ENCODE peak calls at places on chromosomes 16 and 17, in six cellular contexts. F, B, M, K, A and Y are unnamed samples.

GRCh38 chr17:76189741-76190140 is 48.7 kb upstream of the FOXJ1 start:
- DNase-seq in F (no peak), B (no peak), M (peak), K (no peak), A (no peak), Y (peak)

GRCh38 chr16:24499193-24499814 is 40.1 kb upstream of the RBBP6 start:
- DNase-seq in F (peak), B (peak), M (peak), K (peak), A (peak), Y (peak)

GRCh38 chr17:4534515-4534914 is 20.7 kb downstream of the MYBBP1A start:
- DNase-seq in F (no peak), B (no peak), M (no peak), K (no peak), A (no peak), Y (no peak)

GRCh38 chr17:43309505-43310329 is 75.9 kb upstream of the RNU2-1 start:
- DNase-seq in F (no peak), B (no peak), M (no peak), K (no peak), A (peak), Y (peak)

GRCh38 chr17:35406568-35406967 is 25.7 kb downstream of the SLFN12 start:
- DNase-seq in F (no peak), B (no peak), M (no peak), K (no peak), A (no peak), Y (no peak)

GRCh38 chr17:3667366-3668278 is 756 bp downstream of the TAX1BP3 start:
- DNase-seq in F (peak), B (no peak), M (peak), K (no peak), A (peak), Y (peak)

GRCh38 chr17:65588194-65588808 is 26.9 kb upstream of the AXIN2 start:
- DNase-seq in F (no peak), B (no peak), M (no peak), K (no peak), A (no peak), Y (peak)

GRCh38 chr17:7074931-7075330 is 5.1 kb downstream of the CLEC10A start:
- DNase-seq in F (no peak), B (no peak), M (no peak), K (no peak), A (no peak), Y (no peak)

GRCh38 chr16:50839356-50839755 is 97.5 kb downstream of the CYLD start:
- DNase-seq in F (no peak), B (no peak), M (no peak), K (no peak), A (no peak), Y (no peak)

GRCh38 chr17:32341141-32341856 is 674 bp downstream of the C17orf75 start:
- DNase-seq in F (no peak), B (no peak), M (no peak), K (no peak), A (peak), Y (peak)

GRCh38 chr16:82735696-82736095 is 108.9 kb downstream of the CDH13 start:
- DNase-seq in F (no peak), B (no peak), M (no peak), K (no peak), A (peak), Y (no peak)

GRCh38 chr17:63478814-63479494 is 2.1 kb downstream of the ACE start:
- DNase-seq in F (peak), B (peak), M (peak), K (peak), A (peak), Y (peak)

GRCh38 chr17:59693582-59693981 is 13.6 kb downstream of the PTRH2 start:
- DNase-seq in F (no peak), B (no peak), M (no peak), K (no peak), A (no peak), Y (no peak)

GRCh38 chr16:57060323-57061083 is 31.9 kb upstream of the CPNE2 start:
- DNase-seq in F (no peak), B (no peak), M (no peak), K (no peak), A (no peak), Y (no peak)

GRCh38 chr17:65297384-65297783 is 160.2 kb downstream of the RGS9 start:
- DNase-seq in F (no peak), B (no peak), M (no peak), K (no peak), A (no peak), Y (peak)

GRCh38 chr16:53680756-53681155 is 22.9 kb downstream of the RPGRIP1L start:
- DNase-seq in F (peak), B (no peak), M (no peak), K (no peak), A (no peak), Y (no peak)
- H4K8ac ChIP-seq in F (no peak), B (no peak), M (no peak), K (no peak), A (no peak), Y (no peak)

DNA sequence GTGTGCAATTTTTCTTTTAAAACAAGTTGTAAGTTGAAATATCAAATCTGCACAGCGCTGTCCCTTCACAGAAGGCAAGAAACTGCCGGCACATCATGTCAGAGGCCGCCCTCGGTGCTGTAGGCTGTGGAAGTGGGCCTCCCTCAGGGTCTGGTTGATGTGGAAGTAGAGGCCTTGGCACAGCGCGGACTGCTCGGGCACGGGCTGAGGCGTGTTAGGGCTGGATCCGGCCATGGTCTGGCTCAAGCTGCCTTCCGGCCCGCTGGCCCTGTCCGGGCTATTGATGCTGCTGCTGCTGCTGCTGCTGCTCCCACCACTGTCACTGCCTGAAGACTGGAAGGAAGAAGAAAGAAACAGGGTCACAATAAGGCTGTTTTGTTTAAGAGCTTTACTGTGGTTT is 16.6 kb downstream of the COG1 start:
- DNase-seq in F (no peak), B (no peak), M (no peak), K (no peak), A (no peak), Y (no peak)
- H2BK15ac ChIP-seq in F (no peak), B (no peak), M (no peak), K (no peak), A (no peak), Y (no peak)

GRCh38 chr17:50219345-50219744 is 17.9 kb upstream of the COL1A1 start:
- DNase-seq in F (peak), B (no peak), M (no peak), K (no peak), A (peak), Y (no peak)

GRCh38 chr17:50220811-50221210 is 19.4 kb upstream of the COL1A1 start:
- DNase-seq in F (no peak), B (no peak), M (peak), K (no peak), A (no peak), Y (no peak)

GRCh38 chr17:50218071-50218759 is 16.8 kb upstream of the COL1A1 start:
- DNase-seq in F (peak), B (no peak), M (no peak), K (no peak), A (peak), Y (no peak)

GRCh38 chr17:50218771-50219315 is 17.4 kb upstream of the COL1A1 start:
- DNase-seq in F (peak), B (no peak), M (no peak), K (no peak), A (peak), Y (peak)

GRCh38 chr17:50219939-50220465 is 18.6 kb upstream of the COL1A1 start:
- DNase-seq in F (peak), B (no peak), M (no peak), K (no peak), A (peak), Y (peak)
- H4K8ac ChIP-seq in F (peak), B (no peak), M (no peak), K (no peak), A (peak), Y (no peak)

DNA sequence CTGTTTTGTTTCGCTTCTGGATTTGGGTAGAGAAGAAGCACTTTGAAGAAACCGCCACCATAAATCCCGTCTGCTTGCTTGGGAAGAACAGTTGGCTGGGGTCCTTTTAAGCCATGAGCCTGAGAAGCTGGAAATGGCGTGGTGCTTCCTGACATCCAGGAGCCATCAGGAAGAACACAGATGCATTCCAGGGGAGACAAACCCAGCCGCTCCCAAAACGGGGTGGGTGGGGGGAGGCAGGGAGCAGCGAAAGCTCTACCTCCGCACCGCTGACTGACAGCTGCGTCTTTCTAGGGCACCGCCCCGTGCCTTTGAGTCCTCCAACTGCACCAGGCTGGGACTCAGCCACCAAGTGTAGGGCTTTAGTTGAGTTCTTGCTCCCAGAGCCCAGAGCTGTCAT is 91.6 kb downstream of the ZDHHC7 start:
- DNase-seq in F (no peak), B (no peak), M (no peak), K (no peak), A (no peak), Y (no peak)
- H2BK15ac ChIP-seq in F (no peak), B (no peak), M (no peak), K (no peak), A (no peak), Y (no peak)

DNA sequence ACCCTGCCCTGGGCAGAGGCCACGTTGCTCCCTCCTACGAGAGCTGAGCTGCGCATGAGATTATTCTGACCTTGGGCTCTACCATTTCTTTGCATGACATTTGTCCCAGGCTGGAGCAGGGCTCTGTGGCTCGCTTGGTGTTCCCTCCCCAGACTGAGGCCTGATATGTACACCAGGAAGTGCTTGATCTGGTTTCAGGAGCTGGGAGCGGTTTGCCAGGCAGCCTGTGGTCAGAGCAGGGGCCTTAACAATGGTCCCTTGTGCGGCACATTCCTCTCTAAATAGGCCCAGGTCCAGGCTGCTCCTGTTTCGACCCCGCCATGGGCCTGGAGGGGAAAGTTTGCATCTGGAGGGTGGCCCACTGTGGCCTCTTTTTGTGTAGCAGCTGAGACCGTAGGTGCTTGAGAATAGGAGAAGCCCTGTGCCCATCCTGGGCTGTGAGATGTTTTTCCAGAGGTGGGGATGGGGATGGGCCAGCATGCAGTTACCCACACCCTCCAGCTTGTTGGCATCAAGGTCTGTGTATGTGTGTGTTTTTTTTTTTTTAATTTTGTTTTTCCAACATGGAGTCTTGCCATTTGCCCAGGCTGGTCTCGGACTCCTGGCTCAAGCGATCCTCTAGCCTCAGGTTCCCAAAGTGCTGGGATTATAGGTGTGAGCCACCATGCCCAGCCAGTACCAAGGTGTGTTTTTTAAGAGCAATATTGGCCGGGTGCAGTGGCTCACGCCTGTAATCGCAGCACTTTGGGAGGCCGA is 253.9 kb downstream of the SEC14L1 start:
- DNase-seq in F (no peak), B (no peak), M (no peak), K (no peak), A (no peak), Y (no peak)
- H4K8ac ChIP-seq in F (peak), B (no peak), M (no peak), K (peak), A (peak), Y (no peak)

GRCh38 chr16:13680021-13680672 is 239.8 kb upstream of the ERCC4 start:
- DNase-seq in F (no peak), B (no peak), M (no peak), K (no peak), A (no peak), Y (peak)
- H2BK15ac ChIP-seq in F (no peak), B (no peak), M (no peak), K (no peak), A (no peak), Y (no peak)